ENCODE peak calls at places on chromosomes 5 and 9, in eight cellular contexts. C is left ventricle myocardium inferior, G is cardiac fibroblast, H is tibial nerve, T is left lung, W is heart left ventricle, B is choroid plexus epithelial cell, E is fibroblast of lung. S is an unnamed sample.

GRCh38 chr5:121279801-121280200 is 571.9 kb upstream of the FTMT start:
- DNase-seq in C (no peak), G (no peak), H (no peak), T (no peak), W (no peak), B (no peak), E (no peak), S (no peak)

GRCh38 chr5:170408189-170408588 is 19.0 kb upstream of the KCNMB1 start:
- DNase-seq in C (no peak), G (no peak), H (no peak), T (no peak), W (no peak), B (no peak), E (no peak), S (no peak)

GRCh38 chr5:111099058-111099778 is 7.1 kb downstream of the WDR36 start:
- DNase-seq in C (no peak), G (peak), H (no peak), T (no peak), W (no peak), B (peak), E (peak), S (no peak)

GRCh38 chr5:116885825-116886224 is 311.2 kb upstream of the SEMA6A start:
- DNase-seq in C (no peak), G (no peak), H (no peak), T (no peak), W (no peak), B (no peak), E (no peak), S (no peak)

GRCh38 chr5:6328173-6328572 is 50.2 kb downstream of the MED10 start:
- DNase-seq in C (no peak), G (peak), H (no peak), T (no peak), W (no peak), B (peak), E (no peak), S (peak)

GRCh38 chr9:106600955-106601354 is 262.0 kb upstream of the ZNF462 start:
- DNase-seq in C (no peak), G (no peak), H (no peak), T (no peak), W (no peak), B (no peak), E (no peak), S (no peak)

GRCh38 chr5:8598356-8598755 is 729.4 kb downstream of the MTRR start:
- DNase-seq in C (no peak), G (peak), H (no peak), T (no peak), W (no peak), B (no peak), E (peak), S (no peak)

GRCh38 chr5:143782588-143783386 is 29.2 kb upstream of the HMHB1 start:
- DNase-seq in C (no peak), G (no peak), H (no peak), T (no peak), W (no peak), B (no peak), E (no peak), S (no peak)

GRCh38 chr9:78026416-78026815 is 5.2 kb downstream of the GNAQ start:
- DNase-seq in C (no peak), G (peak), H (no peak), T (no peak), W (no peak), B (no peak), E (peak), S (no peak)

GRCh38 chr9:4301971-4302427 is 2.1 kb upstream of the GLIS3 start:
- DNase-seq in C (peak), G (peak), H (peak), T (peak), W (peak), B (peak), E (peak), S (peak)

GRCh38 chr9:112239284-112239683 is 64.2 kb upstream of the SUSD1 start:
- DNase-seq in C (no peak), G (no peak), H (no peak), T (no peak), W (no peak), B (no peak), E (no peak), S (no peak)

GRCh38 chr5:151213803-151214613 is 9.9 kb downstream of the CCDC69 start:
- DNase-seq in C (peak), G (peak), H (peak), T (peak), W (peak), B (peak), E (peak), S (no peak)

GRCh38 chr5:137856201-137856600 is 11.5 kb upstream of the MYOT start:
- DNase-seq in C (no peak), G (no peak), H (no peak), T (no peak), W (no peak), B (no peak), E (no peak), S (no peak)

GRCh38 chr5:149256451-149256850 is 15.2 kb upstream of the AFAP1L1 start:
- DNase-seq in C (no peak), G (peak), H (no peak), T (no peak), W (no peak), B (peak), E (no peak), S (no peak)

GRCh38 chr5:83184534-83184933 is 107.2 kb downstream of the XRCC4 start:
- DNase-seq in C (no peak), G (peak), H (no peak), T (no peak), W (no peak), B (peak), E (peak), S (no peak)

GRCh38 chr5:168215646-168216045 is 75.8 kb upstream of the WWC1 start:
- DNase-seq in C (no peak), G (no peak), H (no peak), T (no peak), W (no peak), B (no peak), E (no peak), S (no peak)

GRCh38 chr9:104988539-104988938 is 60.6 kb upstream of the ABCA1 start:
- DNase-seq in C (no peak), G (peak), H (no peak), T (no peak), W (no peak), B (peak), E (no peak), S (no peak)

GRCh38 chr5:82018462-82018861 is 46.6 kb downstream of the ATG10 start:
- DNase-seq in C (no peak), G (no peak), H (no peak), T (no peak), W (no peak), B (peak), E (peak), S (peak)

GRCh38 chr5:167814828-167815227 is 476.6 kb upstream of the WWC1 start:
- DNase-seq in C (no peak), G (peak), H (no peak), T (no peak), W (no peak), B (peak), E (peak), S (peak)

GRCh38 chr5:14753292-14753691 is 88.8 kb downstream of the OTULIN start:
- DNase-seq in C (no peak), G (no peak), H (no peak), T (no peak), W (no peak), B (no peak), E (no peak), S (no peak)

GRCh38 chr5:78747703-78748359 is 99.3 kb upstream of the LHFPL2 start:
- DNase-seq in C (no peak), G (peak), H (no peak), T (no peak), W (no peak), B (peak), E (peak), S (peak)

GRCh38 chr9:20297646-20298084 is 324.6 kb downstream of the MLLT3 start:
- DNase-seq in C (no peak), G (peak), H (no peak), T (no peak), W (no peak), B (peak), E (peak), S (peak)

GRCh38 chr9:96769989-96770388 is 7.9 kb downstream of the ZNF510 start:
- DNase-seq in C (no peak), G (peak), H (no peak), T (no peak), W (no peak), B (no peak), E (no peak), S (no peak)

GRCh38 chr9:132768932-132769894 is 98.9 kb downstream of the GTF3C4 start:
- DNase-seq in C (peak), G (peak), H (peak), T (no peak), W (peak), B (peak), E (peak), S (peak)

GRCh38 chr5:21774791-21775190 is 1078.4 kb downstream of the CDH12 start:
- DNase-seq in C (no peak), G (peak), H (no peak), T (no peak), W (no peak), B (peak), E (peak), S (peak)

GRCh38 chr5:132261881-132262845 is 4.7 kb downstream of the PDLIM4 start:
- DNase-seq in C (no peak), G (no peak), H (no peak), T (no peak), W (no peak), B (no peak), E (no peak), S (no peak)

GRCh38 chr5:22889714-22890113 is 36.6 kb upstream of the CDH12 start:
- DNase-seq in C (no peak), G (no peak), H (no peak), T (no peak), W (no peak), B (peak), E (peak), S (no peak)

GRCh38 chr9:126152622-126153362 is 173.8 kb upstream of the MVB12B start:
- DNase-seq in C (no peak), G (no peak), H (no peak), T (no peak), W (no peak), B (no peak), E (no peak), S (no peak)

GRCh38 chr9:123893146-123893545 is 36.8 kb downstream of the DENND1A start:
- DNase-seq in C (no peak), G (no peak), H (no peak), T (no peak), W (no peak), B (no peak), E (no peak), S (no peak)

GRCh38 chr9:119868694-119869093 is 499.5 kb upstream of the BRINP1 start:
- DNase-seq in C (no peak), G (no peak), H (no peak), T (no peak), W (no peak), B (no peak), E (no peak), S (no peak)

GRCh38 chr9:29006603-29007002 is 1433.3 kb upstream of the C9orf72 start:
- DNase-seq in C (no peak), G (no peak), H (no peak), T (no peak), W (no peak), B (no peak), E (no peak), S (no peak)

GRCh38 chr9:134955156-134955555 is 37.4 kb upstream of the FCN1 start:
- DNase-seq in C (no peak), G (no peak), H (no peak), T (no peak), W (no peak), B (no peak), E (no peak), S (no peak)

GRCh38 chr9:69932901-69933300 is 110.7 kb upstream of the MAMDC2 start:
- DNase-seq in C (no peak), G (peak), H (no peak), T (no peak), W (no peak), B (peak), E (no peak), S (no peak)
- TF ChIP-seq CTCF in C (peak), G (peak), H (no peak), T (no peak), W (no peak), B (peak), E (no peak), S (peak)

GRCh38 chr5:160462167-160462566 is 40.5 kb downstream of the PTTG1 start:
- DNase-seq in C (no peak), G (no peak), H (no peak), T (no peak), W (no peak), B (no peak), E (no peak), S (no peak)

GRCh38 chr5:160463775-160464465 is 42.3 kb downstream of the PTTG1 start:
- DNase-seq in C (no peak), G (peak), H (no peak), T (no peak), W (no peak), B (peak), E (peak), S (peak)

GRCh38 chr5:160466121-160466520 is 44.5 kb downstream of the PTTG1 start:
- DNase-seq in C (no peak), G (no peak), H (no peak), T (no peak), W (no peak), B (no peak), E (no peak), S (no peak)

GRCh38 chr5:160463227-160463626 is 41.6 kb downstream of the PTTG1 start:
- DNase-seq in C (no peak), G (no peak), H (no peak), T (no peak), W (no peak), B (no peak), E (no peak), S (no peak)

GRCh38 chr5:160464466-160464797 is 42.8 kb downstream of the PTTG1 start:
- DNase-seq in C (no peak), G (no peak), H (no peak), T (no peak), W (no peak), B (no peak), E (no peak), S (no peak)
- H3K4me3 ChIP-seq in C (no peak), G (no peak), H (no peak), T (no peak), W (no peak), B (no peak), E (no peak), S (no peak)

GRCh38 chr5:163473613-163474243 is 13.3 kb downstream of the HMMR start:
- DNase-seq in C (no peak), G (peak), H (no peak), T (no peak), W (no peak), B (no peak), E (peak), S (peak)
- TF ChIP-seq CTCF in C (peak), G (peak), H (no peak), T (no peak), W (peak), B (no peak), E (peak), S (peak)

DNA sequence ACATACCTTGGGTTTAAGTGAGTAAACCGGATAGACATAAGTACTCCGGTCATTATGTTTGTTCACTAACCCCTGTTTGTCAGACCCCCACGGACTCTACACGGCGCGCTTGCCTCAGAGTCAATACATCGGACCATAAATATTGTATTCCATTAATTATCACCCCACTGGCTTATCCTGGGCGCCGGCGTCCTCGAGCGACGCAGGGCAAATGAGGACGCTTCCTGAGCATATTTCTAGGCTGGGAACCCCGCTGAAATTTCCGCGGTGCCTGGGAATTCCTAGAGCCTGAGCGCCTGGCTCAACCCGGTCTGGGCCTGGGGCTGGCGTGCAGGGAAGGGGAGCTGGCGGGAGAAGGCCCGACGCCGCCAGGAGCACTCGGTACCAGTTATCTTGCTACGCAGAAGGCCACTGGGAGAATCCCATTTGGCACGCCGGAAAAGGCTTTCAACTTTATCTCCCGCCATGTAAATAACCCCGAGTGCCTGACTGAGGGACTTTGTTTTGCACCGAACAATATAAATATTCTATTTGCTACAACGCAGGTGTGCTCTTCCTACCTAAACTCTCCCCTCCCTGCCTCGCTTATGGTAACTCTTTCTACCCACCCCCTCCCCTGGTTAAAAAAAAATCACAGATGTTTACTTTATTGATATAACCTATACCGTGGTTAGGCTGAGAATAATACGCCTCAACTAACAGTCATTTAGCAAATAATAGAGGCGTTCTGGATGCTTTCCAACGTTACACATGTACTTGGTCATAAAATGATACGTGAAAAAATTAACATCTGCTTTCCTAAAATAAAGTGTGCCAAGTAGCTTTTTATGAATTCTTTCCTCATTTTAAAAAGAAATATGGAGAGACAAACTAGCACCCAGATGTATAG is 19.5 kb downstream of the NR2F1 start:
- DNase-seq in C (no peak), G (no peak), H (no peak), T (peak), W (no peak), B (peak), E (no peak), S (peak)
- H3K4me3 ChIP-seq in C (no peak), G (no peak), H (peak), T (no peak), W (no peak), B (peak), E (peak), S (peak)

GRCh38 chr5:177554474-177555111 is at the start of gene FAM193B:
- DNase-seq in C (peak), G (peak), H (peak), T (peak), W (peak), B (peak), E (peak), S (peak)
- TF ChIP-seq CTCF in C (peak), G (peak), H (no peak), T (peak), W (no peak), B (peak), E (peak), S (peak)

GRCh38 chr5:146873186-146873917 is 5.2 kb downstream of the PPP2R2B start:
- DNase-seq in C (no peak), G (no peak), H (no peak), T (peak), W (no peak), B (no peak), E (no peak), S (peak)

GRCh38 chr5:146877783-146878470 is 630 bp downstream of the PPP2R2B start:
- DNase-seq in C (no peak), G (peak), H (no peak), T (peak), W (peak), B (no peak), E (no peak), S (peak)

GRCh38 chr5:146878471-146879172 is at the start of gene PPP2R2B:
- DNase-seq in C (peak), G (peak), H (no peak), T (peak), W (peak), B (no peak), E (peak), S (peak)

GRCh38 chr5:146880985-146881384 is 2.4 kb upstream of the PPP2R2B start:
- DNase-seq in C (no peak), G (no peak), H (no peak), T (no peak), W (no peak), B (no peak), E (no peak), S (no peak)

GRCh38 chr5:146877178-146877681 is 1.3 kb downstream of the PPP2R2B start:
- DNase-seq in C (no peak), G (no peak), H (no peak), T (no peak), W (no peak), B (no peak), E (no peak), S (no peak)
- H3K4me3 ChIP-seq in C (peak), G (no peak), H (peak), T (no peak), W (peak), B (no peak), E (peak), S (peak)

DNA sequence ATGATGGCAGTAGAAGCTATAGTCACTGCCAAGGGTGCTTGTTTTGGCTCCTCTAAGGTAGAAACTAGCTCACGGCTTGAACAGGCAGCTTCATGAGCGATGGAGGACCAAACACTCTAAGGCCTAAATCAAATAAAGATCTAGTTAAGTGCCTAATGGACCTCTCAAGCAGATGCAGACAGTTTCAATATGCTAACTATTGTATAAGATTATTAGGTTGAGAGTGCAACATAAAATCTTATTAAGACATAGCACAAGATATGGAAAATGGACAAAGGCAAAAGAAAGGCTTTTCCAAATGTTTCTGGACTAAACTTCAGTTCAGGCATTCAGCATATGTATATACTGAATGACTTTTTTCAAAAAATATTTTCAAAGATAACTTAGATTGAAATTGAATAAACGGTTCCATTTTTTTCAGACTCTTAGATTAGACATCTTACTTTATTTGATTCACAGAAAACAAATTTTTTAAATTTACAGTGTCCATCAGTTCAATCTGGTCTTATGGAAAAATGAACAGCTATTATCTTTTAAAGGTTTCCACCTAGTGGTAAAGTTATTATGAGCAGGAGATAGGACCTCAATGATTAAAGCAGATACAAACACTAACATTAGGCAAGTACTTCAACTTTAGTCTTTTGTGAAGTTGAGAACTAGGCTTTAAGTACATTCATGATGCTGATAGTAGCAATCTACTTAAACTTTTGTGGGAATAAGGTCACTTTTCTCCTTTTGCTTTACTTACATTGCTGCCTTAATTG is 1167.7 kb downstream of the MAT2B start:
- DNase-seq in C (no peak), G (peak), H (no peak), T (no peak), W (no peak), B (peak), E (peak), S (peak)
- TF ChIP-seq CTCF in C (no peak), G (peak), H (no peak), T (no peak), W (no peak), B (no peak), E (peak), S (peak)

GRCh38 chr9:116233160-116233530 is 79.6 kb downstream of the PAPPA start:
- DNase-seq in C (no peak), G (peak), H (no peak), T (no peak), W (no peak), B (no peak), E (no peak), S (peak)
- H3K4me3 ChIP-seq in C (no peak), G (no peak), H (no peak), T (no peak), W (no peak), B (no peak), E (no peak), S (no peak)